ENCODE peak calls at places on chromosomes 13 and 19, in seven cellular contexts. Q is mesendoderm, I is IMR-90, Z is H1, F is H9, C is neuronal stem cell, N is mesenchymal stem cell. A is an unnamed sample.

GRCh38 chr13:44410328-44410859 is 36.8 kb downstream of the SERP2 start:
- DNase-seq in Q (no peak), N (no peak), I (no peak), Z (no peak), C (no peak), F (no peak), A (no peak)

GRCh38 chr19:7550987-7551761 is 15.7 kb downstream of the PNPLA6 start:
- DNase-seq in N (peak), F (peak), C (peak), Z (peak), Q (peak), I (peak), A (peak)

GRCh38 chr13:80189889-80190597 is 150.9 kb downstream of the SPRY2 start:
- DNase-seq in Z (no peak), Q (no peak), F (no peak), I (no peak), C (no peak), N (no peak), A (no peak)

GRCh38 chr19:57242821-57243220 is 2.4 kb downstream of the ZNF805 start:
- DNase-seq in F (no peak), Q (no peak), I (no peak), Z (no peak), C (no peak), N (no peak), A (no peak)

GRCh38 chr13:75481176-75482069 is 546 bp downstream of the TBC1D4 start:
- DNase-seq in Q (peak), C (peak), N (peak), I (no peak), Z (peak), F (peak), A (peak)

GRCh38 chr19:42989851-42990250 is 36.4 kb downstream of the PSG11 start:
- DNase-seq in I (no peak), Q (no peak), N (no peak), F (no peak), C (no peak), Z (no peak), A (no peak)

GRCh38 chr13:91878491-91878890 is 480.1 kb downstream of the GPC5 start:
- DNase-seq in F (no peak), I (no peak), Q (no peak), Z (no peak), C (no peak), N (no peak), A (no peak)

GRCh38 chr19:17281391-17282304 is at the start of gene ANKLE1:
- DNase-seq in C (no peak), Z (peak), Q (no peak), N (no peak), F (peak), I (no peak), A (no peak)

GRCh38 chr19:47109541-47110375 is 3.8 kb downstream of the ZC3H4 start:
- DNase-seq in C (no peak), Z (no peak), N (peak), I (peak), Q (peak), F (no peak), A (no peak)

GRCh38 chr13:85698236-85698635 is 101.0 kb downstream of the SLITRK6 start:
- DNase-seq in F (no peak), I (peak), N (peak), C (no peak), Q (no peak), Z (no peak), A (no peak)

GRCh38 chr19:39987167-39987566 is 9.7 kb upstream of the ZNF546 start:
- DNase-seq in C (no peak), I (no peak), Z (no peak), N (no peak), Q (no peak), F (no peak), A (no peak)

GRCh38 chr19:30360378-30361106 is 11.6 kb upstream of the ZNF536 start:
- DNase-seq in F (no peak), N (no peak), Z (no peak), I (no peak), Q (peak), C (no peak), A (no peak)

GRCh38 chr19:38702278-38702677 is 42.0 kb downstream of the CAPN12 start:
- DNase-seq in F (no peak), Q (no peak), I (no peak), C (no peak), N (no peak), Z (no peak), A (no peak)

GRCh38 chr19:48418317-48419064 is 25.0 kb downstream of the GRIN2D start:
- DNase-seq in Z (no peak), F (peak), C (no peak), Q (peak), I (peak), N (peak), A (no peak)

GRCh38 chr19:2477141-2477710 is 1.3 kb downstream of the GADD45B start:
- DNase-seq in I (peak), Z (peak), F (no peak), Q (no peak), C (no peak), N (peak), A (peak)

GRCh38 chr19:12721656-12722565 is 1.8 kb downstream of the TNPO2 start:
- DNase-seq in I (peak), N (peak), C (peak), Z (peak), F (peak), Q (peak), A (no peak)

GRCh38 chr19:28878862-28879566 is 333.9 kb downstream of the UQCRFS1 start:
- DNase-seq in Q (peak), N (peak), C (peak), F (peak), I (peak), Z (peak), A (peak)

GRCh38 chr13:40398060-40398459 is 268.4 kb downstream of the FOXO1 start:
- DNase-seq in Q (no peak), F (no peak), C (no peak), Z (no peak), N (no peak), I (no peak), A (peak)

GRCh38 chr13:104385409-104385808 is 1319.2 kb upstream of the SLC10A2 start:
- DNase-seq in Q (no peak), Z (no peak), N (peak), C (no peak), F (no peak), I (peak), A (no peak)

GRCh38 chr19:14315433-14315832 is 65.8 kb upstream of the ADGRE5 start:
- DNase-seq in N (no peak), C (no peak), Q (no peak), Z (no peak), F (no peak), I (no peak), A (no peak)

GRCh38 chr19:6685962-6686627 is 16.1 kb upstream of the TNFSF14 start:
- DNase-seq in C (no peak), F (no peak), Q (no peak), I (no peak), Z (no peak), N (no peak), A (no peak)

GRCh38 chr19:12137541-12137940 is 2.6 kb downstream of the ZNF20 start:
- DNase-seq in C (no peak), I (no peak), N (no peak), F (peak), Q (peak), Z (no peak), A (peak)

GRCh38 chr13:111034811-111035210 is 80.3 kb upstream of the ARHGEF7 start:
- DNase-seq in N (peak), F (no peak), Q (no peak), I (peak), C (no peak), Z (no peak), A (peak)

GRCh38 chr19:31338069-31338767 is 11.0 kb downstream of the TSHZ3 start:
- DNase-seq in I (peak), Q (peak), F (peak), Z (peak), N (peak), C (no peak), A (no peak)

GRCh38 chr19:51427220-51427619 is 9.8 kb upstream of the SIGLEC10 start:
- DNase-seq in Q (no peak), N (no peak), C (no peak), Z (no peak), F (no peak), I (no peak), A (peak)

GRCh38 chr19:6723738-6724137 is 3.3 kb upstream of the C3 start:
- DNase-seq in Z (no peak), C (no peak), I (no peak), Q (no peak), N (no peak), F (no peak), A (no peak)

GRCh38 chr13:99313941-99314340 is 6.7 kb upstream of the GPR183 start:
- DNase-seq in Q (no peak), N (no peak), I (no peak), F (no peak), Z (no peak), C (no peak), A (no peak)

GRCh38 chr19:29098863-29099481 is 114.0 kb downstream of the UQCRFS1 start:
- DNase-seq in C (no peak), I (peak), F (no peak), Z (no peak), N (no peak), Q (no peak), A (peak)

GRCh38 chr19:38945562-38946228 is 15.0 kb downstream of the MRPS12 start:
- DNase-seq in Z (no peak), N (no peak), Q (no peak), I (no peak), F (peak), C (no peak), A (no peak)

GRCh38 chr19:49113762-49114629 is at the start of gene LIN7B:
- DNase-seq in Z (peak), N (peak), Q (peak), I (peak), C (peak), F (peak), A (peak)

GRCh38 chr19:3977242-3978143 is 6.6 kb upstream of the DAPK3 start:
- DNase-seq in C (no peak), Z (peak), F (peak), I (no peak), N (no peak), Q (peak), A (no peak)
- H3K4ac ChIP-seq in C (no peak), Z (no peak), F (no peak), I (no peak), N (no peak), Q (no peak), A (no peak)

GRCh38 chr13:46278474-46278873 is 66.7 kb downstream of the LRRC63 start:
- DNase-seq in N (no peak), F (peak), C (no peak), Q (peak), Z (no peak), I (no peak), A (no peak)
- H3K23ac ChIP-seq in N (no peak), F (no peak), C (no peak), Q (no peak), Z (no peak), I (no peak), A (no peak)

GRCh38 chr13:74452881-74453280 is 318.7 kb upstream of the KLF12 start:
- DNase-seq in Z (no peak), Q (no peak), F (no peak), C (no peak), N (no peak), I (no peak), A (no peak)
- H3K4me2 ChIP-seq in Z (no peak), Q (no peak), F (no peak), C (no peak), N (no peak), I (no peak), A (no peak)

GRCh38 chr19:35388277-35389054 is 17.6 kb downstream of the GPR42 start:
- DNase-seq in N (no peak), Z (no peak), Q (no peak), C (no peak), I (no peak), F (no peak), A (no peak)
- H3K4ac ChIP-seq in N (no peak), Z (no peak), Q (no peak), C (no peak), I (no peak), F (no peak), A (no peak)

GRCh38 chr13:51945149-51945548 is 66.1 kb downstream of the ATP7B start:
- DNase-seq in I (no peak), N (no peak), F (no peak), C (no peak), Q (no peak), Z (no peak), A (no peak)
- H3K23ac ChIP-seq in I (no peak), N (no peak), F (no peak), C (no peak), Q (no peak), Z (no peak), A (no peak)

GRCh38 chr13:70473912-70474311 is 365.7 kb upstream of the KLHL1 start:
- DNase-seq in C (no peak), Q (no peak), I (no peak), F (no peak), Z (no peak), N (no peak), A (no peak)
- H3K4me2 ChIP-seq in C (no peak), Q (no peak), I (no peak), F (no peak), Z (no peak), N (no peak), A (no peak)

DNA sequence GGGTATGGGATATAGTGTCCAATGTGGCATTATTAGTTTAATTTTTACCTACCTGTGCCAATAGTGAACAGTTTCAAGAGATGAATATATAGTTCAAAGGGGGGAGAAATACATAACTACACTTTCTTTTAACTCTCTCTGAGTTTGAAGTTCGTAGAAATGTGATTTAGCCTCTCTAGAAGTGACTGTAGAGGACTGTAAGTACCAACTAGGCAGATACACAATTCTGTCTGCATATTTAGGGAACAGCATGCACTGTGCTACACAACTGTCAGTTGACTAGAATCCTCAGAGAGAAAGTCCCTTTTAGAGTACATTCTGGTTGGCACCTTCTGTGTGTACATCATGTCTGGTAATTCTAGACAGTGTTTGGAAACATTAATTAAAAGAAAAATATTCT is 17.5 kb upstream of the ZNF90 start:
- DNase-seq in C (no peak), N (no peak), I (no peak), Z (no peak), F (no peak), Q (no peak), A (no peak)
- H3K4ac ChIP-seq in C (no peak), N (no peak), I (no peak), Z (no peak), F (no peak), Q (no peak), A (no peak)

DNA sequence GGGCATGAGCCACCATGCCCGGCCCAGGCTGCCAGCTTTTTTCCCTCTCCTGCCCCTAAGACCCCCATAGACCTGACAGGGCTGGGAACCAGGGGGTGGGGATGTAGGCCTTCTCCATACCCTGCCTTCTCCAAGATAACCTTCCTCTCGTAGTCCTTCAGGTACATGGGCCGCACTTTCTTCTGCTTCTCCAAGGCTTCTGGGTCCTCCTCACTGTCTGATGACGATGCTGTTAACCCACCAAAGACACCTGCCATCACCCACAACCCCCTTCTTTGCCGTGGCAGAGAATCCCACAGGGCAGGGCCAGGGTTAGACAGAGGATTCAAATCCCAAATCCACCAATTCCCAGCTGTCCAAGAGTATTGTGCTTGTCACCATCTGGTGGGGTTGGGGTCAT is 3.2 kb downstream of the KRI1 start:
- DNase-seq in Q (no peak), N (no peak), F (no peak), C (no peak), Z (no peak), I (no peak), A (no peak)
- H3K23ac ChIP-seq in Q (no peak), N (no peak), F (no peak), C (peak), Z (no peak), I (no peak), A (no peak)

GRCh38 chr13:49253310-49253709 is 5.6 kb downstream of the CDADC1 start:
- DNase-seq in Q (no peak), Z (no peak), N (no peak), F (no peak), I (no peak), C (no peak), A (no peak)

GRCh38 chr13:49253997-49254396 is 6.3 kb downstream of the CDADC1 start:
- DNase-seq in I (no peak), N (no peak), C (no peak), Z (no peak), Q (no peak), F (no peak), A (no peak)

GRCh38 chr13:49259586-49259985 is 11.9 kb downstream of the CDADC1 start:
- DNase-seq in I (no peak), C (no peak), Z (no peak), N (no peak), Q (no peak), F (no peak), A (no peak)

GRCh38 chr13:49258097-49258796 is 10.5 kb downstream of the CDADC1 start:
- DNase-seq in F (no peak), I (no peak), Q (no peak), Z (no peak), C (no peak), N (no peak), A (no peak)

DNA sequence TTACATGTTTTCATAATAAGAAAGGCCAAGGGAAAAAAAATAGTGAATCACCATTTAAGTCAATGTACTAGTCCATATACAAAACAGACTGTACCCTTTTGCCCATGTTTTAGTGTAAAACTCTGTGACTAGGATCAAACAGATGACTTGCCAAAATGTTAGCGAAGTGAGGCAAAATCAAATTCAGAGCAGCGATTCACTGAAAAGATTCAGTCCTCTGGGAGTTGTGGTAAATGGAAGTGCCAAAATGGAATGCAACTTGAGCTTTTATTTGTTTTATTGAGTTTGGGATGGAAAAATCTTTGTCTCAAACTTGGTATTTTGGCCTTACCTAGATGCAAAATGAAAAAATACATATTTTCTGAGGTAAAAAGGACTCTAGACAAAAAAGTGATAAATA is 9.1 kb downstream of the CDADC1 start:
- DNase-seq in Z (no peak), C (no peak), N (no peak), F (no peak), Q (no peak), I (peak), A (no peak)
- H3K4me2 ChIP-seq in Z (no peak), C (no peak), N (no peak), F (no peak), Q (no peak), I (no peak), A (no peak)